ENCODE peak calls at places on chromosomes 4 and X, in seven cellular contexts. One of them, this sample, is unnamed.

GRCh38 chr4:156576946-156577345 is 394.7 kb downstream of the PDGFC start:
- DNase-seq in mucosa of descending colon: no peak
- DNase-seq in uterus: no peak
- DNase-seq in PC-3: no peak
- DNase-seq in foreskin fibroblast: no peak
- DNase-seq in A549: no peak
- DNase-seq in ascending aorta: no peak
- DNase-seq in this sample: peak; percentile 57

GRCh38 chr4:65367306-65367705 is 303.0 kb downstream of the EPHA5 start:
- DNase-seq in mucosa of descending colon: no peak
- DNase-seq in uterus: no peak
- DNase-seq in PC-3: peak; percentile 44
- DNase-seq in foreskin fibroblast: no peak
- DNase-seq in A549: no peak
- DNase-seq in ascending aorta: no peak
- DNase-seq in this sample: no peak

GRCh38 chrX:41559235-41559634 is 112.1 kb downstream of the NYX start:
- DNase-seq in mucosa of descending colon: no peak
- DNase-seq in uterus: no peak
- DNase-seq in PC-3: no peak
- DNase-seq in foreskin fibroblast: no peak
- DNase-seq in A549: no peak
- DNase-seq in ascending aorta: no peak
- DNase-seq in this sample: no peak

GRCh38 chr4:163959932-163960331 is 465.4 kb downstream of the TMA16 start:
- DNase-seq in mucosa of descending colon: no peak
- DNase-seq in uterus: no peak
- DNase-seq in PC-3: no peak
- DNase-seq in foreskin fibroblast: no peak
- DNase-seq in A549: no peak
- DNase-seq in ascending aorta: no peak
- DNase-seq in this sample: no peak

GRCh38 chr4:21136231-21136630 is 436.0 kb downstream of the PACRGL start:
- DNase-seq in mucosa of descending colon: no peak
- DNase-seq in uterus: no peak
- DNase-seq in PC-3: no peak
- DNase-seq in foreskin fibroblast: no peak
- DNase-seq in A549: no peak
- DNase-seq in ascending aorta: no peak
- DNase-seq in this sample: no peak

GRCh38 chr4:94961420-94961819 is 203.7 kb downstream of the BMPR1B start:
- DNase-seq in mucosa of descending colon: no peak
- DNase-seq in uterus: no peak
- DNase-seq in PC-3: no peak
- DNase-seq in foreskin fibroblast: no peak
- DNase-seq in A549: peak; percentile 68
- DNase-seq in ascending aorta: no peak
- DNase-seq in this sample: no peak

GRCh38 chr4:13328591-13328990 is 155.5 kb downstream of the RAB28 start:
- DNase-seq in mucosa of descending colon: no peak
- DNase-seq in uterus: no peak
- DNase-seq in PC-3: peak; percentile 15
- DNase-seq in foreskin fibroblast: no peak
- DNase-seq in A549: no peak
- DNase-seq in ascending aorta: no peak
- DNase-seq in this sample: no peak

GRCh38 chrX:6052111-6052745 is 176.4 kb downstream of the NLGN4X start:
- DNase-seq in mucosa of descending colon: no peak
- DNase-seq in uterus: no peak
- DNase-seq in PC-3: peak; percentile 5
- DNase-seq in foreskin fibroblast: no peak
- DNase-seq in A549: no peak
- DNase-seq in ascending aorta: no peak
- DNase-seq in this sample: no peak

GRCh38 chr4:42348247-42348646 is 49.0 kb upstream of the SHISA3 start:
- DNase-seq in mucosa of descending colon: no peak
- DNase-seq in uterus: no peak
- DNase-seq in PC-3: no peak
- DNase-seq in foreskin fibroblast: no peak
- DNase-seq in A549: no peak
- DNase-seq in ascending aorta: no peak
- DNase-seq in this sample: no peak

GRCh38 chr4:185589067-185589844 is 53.9 kb upstream of the PDLIM3 start:
- DNase-seq in mucosa of descending colon: no peak
- DNase-seq in uterus: no peak
- DNase-seq in PC-3: no peak
- DNase-seq in foreskin fibroblast: no peak
- DNase-seq in A549: no peak
- DNase-seq in ascending aorta: no peak
- DNase-seq in this sample: peak; percentile 55

GRCh38 chr4:142893012-142893411 is 46.9 kb upstream of the INPP4B start:
- DNase-seq in mucosa of descending colon: no peak
- DNase-seq in uterus: no peak
- DNase-seq in PC-3: no peak
- DNase-seq in foreskin fibroblast: no peak
- DNase-seq in A549: no peak
- DNase-seq in ascending aorta: no peak
- DNase-seq in this sample: no peak

GRCh38 chr4:8910822-8911310 is 39.2 kb upstream of the HMX1 start:
- DNase-seq in mucosa of descending colon: no peak
- DNase-seq in uterus: peak; percentile 7
- DNase-seq in PC-3: no peak
- DNase-seq in foreskin fibroblast: no peak
- DNase-seq in A549: no peak
- DNase-seq in ascending aorta: peak; percentile 51
- DNase-seq in this sample: no peak

GRCh38 chr4:182955411-182955810 is 38.2 kb upstream of the DCTD start:
- DNase-seq in mucosa of descending colon: no peak
- DNase-seq in uterus: no peak
- DNase-seq in PC-3: no peak
- DNase-seq in foreskin fibroblast: peak; percentile 30
- DNase-seq in A549: no peak
- DNase-seq in ascending aorta: no peak
- DNase-seq in this sample: peak; percentile 16

GRCh38 chrX:55908685-55909212 is 191.2 kb downstream of the RRAGB start:
- DNase-seq in mucosa of descending colon: peak; percentile 50
- DNase-seq in uterus: no peak
- DNase-seq in PC-3: peak; percentile 52
- DNase-seq in foreskin fibroblast: no peak
- DNase-seq in A549: peak; percentile 12
- DNase-seq in ascending aorta: no peak
- DNase-seq in this sample: no peak

GRCh38 chrX:65607070-65607742 is 60.2 kb upstream of the MSN start:
- DNase-seq in mucosa of descending colon: no peak
- DNase-seq in uterus: no peak
- DNase-seq in PC-3: peak; percentile 42
- DNase-seq in foreskin fibroblast: peak; percentile 46
- DNase-seq in A549: no peak
- DNase-seq in ascending aorta: no peak
- DNase-seq in this sample: no peak

DNA sequence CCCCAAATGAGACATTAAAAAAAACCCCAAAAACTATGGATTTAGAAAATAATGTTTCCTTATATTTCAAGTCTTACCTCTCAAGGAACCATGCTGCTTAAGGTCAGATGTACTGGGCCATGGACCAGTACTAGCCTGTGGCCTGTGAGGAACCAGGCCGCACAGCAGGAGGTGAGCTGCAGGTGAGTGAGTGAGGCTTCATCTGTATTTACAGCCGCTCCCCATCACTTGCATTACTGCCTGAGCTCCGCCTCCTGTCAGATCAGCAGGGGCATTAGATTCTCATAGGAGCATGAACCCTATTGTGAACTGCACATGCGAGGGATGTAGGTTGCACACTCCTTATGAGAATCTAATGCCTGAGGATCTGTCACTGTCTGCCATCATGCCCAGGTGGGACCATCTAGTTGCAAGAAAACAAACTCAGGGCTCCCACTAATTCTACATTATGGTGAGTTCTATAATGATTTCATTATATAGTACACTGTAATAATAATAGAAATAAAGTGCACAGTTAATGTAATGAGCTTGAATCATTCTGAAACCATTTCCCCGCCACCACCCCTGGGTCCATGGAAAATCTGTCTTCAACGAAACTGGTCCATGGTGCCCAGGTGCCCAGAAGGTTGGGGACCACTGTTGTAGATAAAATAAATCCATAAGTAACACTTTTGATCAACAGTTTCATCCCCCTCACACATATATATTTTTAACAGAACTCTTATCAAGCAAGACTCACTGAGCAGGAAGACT is 105.3 kb upstream of the CBR4 start:
- DNase-seq in mucosa of descending colon: peak; percentile 41
- DNase-seq in uterus: no peak
- DNase-seq in PC-3: no peak
- DNase-seq in foreskin fibroblast: no peak
- DNase-seq in A549: no peak
- DNase-seq in ascending aorta: no peak
- DNase-seq in this sample: no peak
- H3K4me3 ChIP-seq in mucosa of descending colon: peak overlapping the region; percentile 0
- H3K4me3 ChIP-seq in uterus: no peak overlapping the region
- H3K4me3 ChIP-seq in PC-3: no peak overlapping the region
- H3K4me3 ChIP-seq in foreskin fibroblast: no peak overlapping the region
- H3K4me3 ChIP-seq in A549: no peak overlapping the region
- H3K4me3 ChIP-seq in ascending aorta: no peak overlapping the region
- H3K4me3 ChIP-seq in this sample: no peak overlapping the region

GRCh38 chrX:153926863-153927685 is 1.0 kb upstream of the ARHGAP4 start:
- DNase-seq in mucosa of descending colon: peak; percentile 66
- DNase-seq in uterus: no peak
- DNase-seq in PC-3: peak; percentile 31
- DNase-seq in foreskin fibroblast: no peak
- DNase-seq in A549: peak; percentile 45
- DNase-seq in ascending aorta: peak; percentile 73
- DNase-seq in this sample: peak; percentile 38

GRCh38 chrX:153929576-153929975 is 3.5 kb upstream of the ARHGAP4 start:
- DNase-seq in mucosa of descending colon: no peak
- DNase-seq in uterus: no peak
- DNase-seq in PC-3: no peak
- DNase-seq in foreskin fibroblast: no peak
- DNase-seq in A549: no peak
- DNase-seq in ascending aorta: no peak
- DNase-seq in this sample: no peak

GRCh38 chrX:153927686-153927935 is 1.5 kb upstream of the ARHGAP4 start:
- DNase-seq in mucosa of descending colon: no peak
- DNase-seq in uterus: no peak
- DNase-seq in PC-3: no peak
- DNase-seq in foreskin fibroblast: no peak
- DNase-seq in A549: no peak
- DNase-seq in ascending aorta: no peak
- DNase-seq in this sample: no peak

GRCh38 chrX:153928846-153929245 is 2.8 kb upstream of the ARHGAP4 start:
- DNase-seq in mucosa of descending colon: no peak
- DNase-seq in uterus: no peak
- DNase-seq in PC-3: no peak
- DNase-seq in foreskin fibroblast: no peak
- DNase-seq in A549: no peak
- DNase-seq in ascending aorta: no peak
- DNase-seq in this sample: no peak

DNA sequence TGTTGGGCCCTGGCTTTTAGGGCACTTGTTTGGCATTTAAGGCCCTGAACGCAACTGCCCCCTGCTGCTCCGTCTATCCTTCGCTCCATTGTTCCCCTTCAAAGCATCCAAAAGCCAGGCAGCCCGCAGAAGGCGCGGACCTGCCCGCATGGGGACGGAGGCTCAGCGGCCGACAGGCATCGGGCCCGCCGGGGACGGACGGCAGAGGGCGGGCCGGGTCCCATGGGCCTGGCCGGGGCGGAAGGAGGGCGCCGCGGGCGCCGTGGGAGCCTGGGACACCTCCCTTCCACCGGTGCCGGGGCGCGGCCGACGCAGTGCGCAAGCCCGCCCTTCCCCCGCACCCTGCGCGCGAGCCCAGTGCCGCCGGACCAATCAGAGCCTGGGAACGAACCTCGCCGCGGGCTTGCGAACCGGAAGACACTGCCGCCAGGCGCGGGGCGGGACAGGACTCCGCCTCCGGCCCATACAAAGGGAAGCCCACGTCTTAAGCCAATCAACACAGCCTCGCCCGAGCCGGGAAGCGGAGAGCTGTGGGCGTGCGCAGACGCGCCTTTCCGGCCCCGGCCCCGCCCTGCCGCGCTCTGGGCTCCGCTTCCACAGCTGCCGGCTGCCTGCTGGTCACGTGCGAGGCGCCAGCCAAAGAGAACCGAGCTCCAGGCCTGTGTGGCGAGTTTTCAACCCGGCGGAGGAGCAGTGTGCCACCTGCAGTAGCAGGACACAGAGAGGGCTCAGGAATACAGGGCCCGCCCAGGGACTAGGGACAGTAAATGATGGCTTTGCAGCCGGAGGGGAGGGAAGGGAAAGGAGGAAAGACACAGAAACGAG is 2.1 kb upstream of the ARHGAP4 start:
- DNase-seq in mucosa of descending colon: peak; percentile 92
- DNase-seq in uterus: peak; percentile 96
- DNase-seq in PC-3: peak; percentile 97
- DNase-seq in foreskin fibroblast: peak; percentile 97
- DNase-seq in A549: peak; percentile 99
- DNase-seq in ascending aorta: peak; percentile 98
- DNase-seq in this sample: peak; percentile 98
- TF ChIP-seq CTCF in mucosa of descending colon: no peak
- TF ChIP-seq CTCF in uterus: no peak
- TF ChIP-seq CTCF in PC-3: no peak
- TF ChIP-seq CTCF in foreskin fibroblast: no peak
- TF ChIP-seq CTCF in A549: peak; percentile 26
- TF ChIP-seq CTCF in ascending aorta: no peak
- TF ChIP-seq CTCF in this sample: no peak

GRCh38 chr4:100540156-100540555 is 22.3 kb upstream of the EMCN start:
- DNase-seq in mucosa of descending colon: no peak
- DNase-seq in uterus: no peak
- DNase-seq in PC-3: no peak
- DNase-seq in foreskin fibroblast: no peak
- DNase-seq in A549: no peak
- DNase-seq in ascending aorta: no peak
- DNase-seq in this sample: no peak
- H3K4me3 ChIP-seq in mucosa of descending colon: no peak overlapping the region
- H3K4me3 ChIP-seq in uterus: no peak overlapping the region
- H3K4me3 ChIP-seq in PC-3: no peak overlapping the region
- H3K4me3 ChIP-seq in foreskin fibroblast: no peak overlapping the region
- H3K4me3 ChIP-seq in A549: no peak overlapping the region
- H3K4me3 ChIP-seq in ascending aorta: no peak overlapping the region
- H3K4me3 ChIP-seq in this sample: no peak overlapping the region

DNA sequence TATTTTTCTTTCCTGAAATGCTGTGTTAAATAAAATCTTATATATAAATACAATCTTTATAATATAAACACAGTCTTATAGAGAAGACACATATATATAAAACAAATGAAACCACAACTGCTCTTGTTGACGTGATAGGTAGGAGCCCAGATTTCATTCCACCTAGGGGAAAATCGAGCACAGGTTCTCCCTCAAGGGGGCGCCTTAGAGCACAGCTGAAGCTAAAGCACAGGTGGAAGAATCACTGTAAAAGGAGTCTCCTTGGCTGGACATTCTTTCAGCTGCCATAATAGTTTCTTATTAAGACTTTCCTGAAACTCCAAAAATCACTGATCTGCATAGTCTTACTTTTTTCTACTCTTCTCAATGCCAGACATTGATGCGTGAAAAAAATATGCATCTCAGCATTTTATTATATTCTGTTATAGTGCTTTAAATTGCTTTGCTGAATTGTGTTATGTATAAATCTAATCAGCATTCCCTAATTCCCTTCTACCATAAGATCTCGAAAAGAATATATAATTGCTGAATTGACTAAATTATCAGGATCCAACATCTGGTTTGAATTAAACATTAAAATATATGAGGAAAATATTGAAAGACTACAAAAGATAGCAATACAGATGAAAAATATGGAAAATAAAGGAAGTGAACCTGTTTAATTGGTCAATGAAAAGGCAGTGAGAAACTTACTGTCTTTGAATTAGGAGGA is 25.5 kb upstream of the RXFP1 start:
- DNase-seq in mucosa of descending colon: peak; percentile 67
- DNase-seq in uterus: no peak
- DNase-seq in PC-3: peak; percentile 58
- DNase-seq in foreskin fibroblast: no peak
- DNase-seq in A549: peak; percentile 15
- DNase-seq in ascending aorta: no peak
- DNase-seq in this sample: no peak
- TF ChIP-seq CTCF in mucosa of descending colon: peak; percentile 27
- TF ChIP-seq CTCF in uterus: no peak
- TF ChIP-seq CTCF in PC-3: peak; percentile 62
- TF ChIP-seq CTCF in foreskin fibroblast: peak; percentile 35
- TF ChIP-seq CTCF in A549: no peak
- TF ChIP-seq CTCF in ascending aorta: no peak
- TF ChIP-seq CTCF in this sample: peak; percentile 50

This sample was measured in fibroblast of villous mesenchyme.